ENCODE peak calls at places on chromosomes 16 and 17, in six cellular contexts. F is transverse colon, Z is IMR-90, L is psoas muscle, X is tibial artery, B is cardiac muscle cell. Q is an unnamed sample.

GRCh38 chr17:73720187-73720834 is 76.1 kb upstream of the SDK2 start:
- DNase-seq in F (no peak), Z (no peak), L (no peak), X (no peak), B (no peak), Q (no peak)

GRCh38 chr16:47136101-47136820 is 7.5 kb downstream of the NETO2 start:
- DNase-seq in F (no peak), Z (peak; percentile 45), L (no peak), X (no peak), B (peak; percentile 54), Q (no peak)

GRCh38 chr17:69597898-69598692 is 183.6 kb downstream of the MAP2K6 start:
- DNase-seq in F (no peak), Z (peak; percentile 85), L (no peak), X (no peak), B (peak; percentile 17), Q (no peak)

GRCh38 chr16:80936410-80936809 is 70.3 kb downstream of the CMC2 start:
- DNase-seq in F (no peak), Z (peak; percentile 16), L (no peak), X (no peak), B (peak; percentile 78), Q (no peak)

GRCh38 chr17:39668141-39668924 is at the start of gene PNMT:
- DNase-seq in F (peak; percentile 81), Z (peak; percentile 39), L (peak; percentile 82), X (peak; percentile 67), B (peak; percentile 63), Q (peak; percentile 75)

GRCh38 chr16:76946879-76947278 is 244.1 kb upstream of the MON1B start:
- DNase-seq in F (no peak), Z (peak; percentile 79), L (no peak), X (no peak), B (peak; percentile 83), Q (no peak)

GRCh38 chr17:80180192-80180591 is 10.4 kb downstream of the CARD14 start:
- DNase-seq in F (no peak), Z (no peak), L (no peak), X (no peak), B (no peak), Q (no peak)

GRCh38 chr17:57284984-57285646 is 28.8 kb downstream of the MSI2 start:
- DNase-seq in F (peak; percentile 30), Z (no peak), L (no peak), X (no peak), B (no peak), Q (no peak)

GRCh38 chr17:69450131-69450530 is 35.6 kb downstream of the MAP2K6 start:
- DNase-seq in F (no peak), Z (no peak), L (no peak), X (no peak), B (no peak), Q (no peak)

GRCh38 chr17:31754239-31754945 is 104.7 kb downstream of the COPRS start:
- DNase-seq in F (no peak), Z (peak; percentile 99), L (no peak), X (no peak), B (peak; percentile 91), Q (no peak)

GRCh38 chr16:19095699-19096098 is 18.1 kb upstream of the ITPRIPL2 start:
- DNase-seq in F (no peak), Z (no peak), L (no peak), X (no peak), B (no peak), Q (no peak)

GRCh38 chr16:10080031-10080772 is 102.0 kb downstream of the GRIN2A start:
- DNase-seq in F (no peak), Z (no peak), L (peak; percentile 36), X (peak; percentile 60), B (peak; percentile 21), Q (peak; percentile 76)

GRCh38 chr16:62853887-62854286 is 817.6 kb upstream of the CDH8 start:
- DNase-seq in F (no peak), Z (no peak), L (no peak), X (no peak), B (no peak), Q (no peak)

GRCh38 chr17:79749156-79749815 is 18.5 kb downstream of the ENPP7 start:
- DNase-seq in F (no peak), Z (peak; percentile 73), L (no peak), X (no peak), B (peak; percentile 81), Q (no peak)

GRCh38 chr17:10226930-10227695 is 28.7 kb upstream of the GAS7 start:
- DNase-seq in F (peak; percentile 31), Z (peak; percentile 22), L (no peak), X (peak; percentile 41), B (peak; percentile 51), Q (peak; percentile 46)

GRCh38 chr17:42133461-42134041 is 10.9 kb downstream of the HSPB9 start:
- DNase-seq in F (peak; percentile 64), Z (no peak), L (no peak), X (no peak), B (no peak), Q (no peak)

GRCh38 chr17:37742762-37743611 is 1.9 kb downstream of the HNF1B start:
- DNase-seq in F (peak; percentile 31), Z (no peak), L (no peak), X (no peak), B (no peak), Q (no peak)

GRCh38 chr16:50588276-50588675 is 40.1 kb downstream of the NKD1 start:
- DNase-seq in F (no peak), Z (no peak), L (no peak), X (no peak), B (no peak), Q (no peak)

GRCh38 chr16:89519881-89520280 is 11.7 kb downstream of the SPG7 start:
- DNase-seq in F (no peak), Z (no peak), L (no peak), X (no peak), B (no peak), Q (no peak)

GRCh38 chr17:41475421-41475820 is 5.5 kb downstream of the KRT35 start:
- DNase-seq in F (no peak), Z (no peak), L (no peak), X (no peak), B (no peak), Q (no peak)

GRCh38 chr16:84321932-84322331 is 27.3 kb downstream of the WFDC1 start:
- DNase-seq in F (no peak), Z (no peak), L (no peak), X (no peak), B (no peak), Q (no peak)

DNA sequence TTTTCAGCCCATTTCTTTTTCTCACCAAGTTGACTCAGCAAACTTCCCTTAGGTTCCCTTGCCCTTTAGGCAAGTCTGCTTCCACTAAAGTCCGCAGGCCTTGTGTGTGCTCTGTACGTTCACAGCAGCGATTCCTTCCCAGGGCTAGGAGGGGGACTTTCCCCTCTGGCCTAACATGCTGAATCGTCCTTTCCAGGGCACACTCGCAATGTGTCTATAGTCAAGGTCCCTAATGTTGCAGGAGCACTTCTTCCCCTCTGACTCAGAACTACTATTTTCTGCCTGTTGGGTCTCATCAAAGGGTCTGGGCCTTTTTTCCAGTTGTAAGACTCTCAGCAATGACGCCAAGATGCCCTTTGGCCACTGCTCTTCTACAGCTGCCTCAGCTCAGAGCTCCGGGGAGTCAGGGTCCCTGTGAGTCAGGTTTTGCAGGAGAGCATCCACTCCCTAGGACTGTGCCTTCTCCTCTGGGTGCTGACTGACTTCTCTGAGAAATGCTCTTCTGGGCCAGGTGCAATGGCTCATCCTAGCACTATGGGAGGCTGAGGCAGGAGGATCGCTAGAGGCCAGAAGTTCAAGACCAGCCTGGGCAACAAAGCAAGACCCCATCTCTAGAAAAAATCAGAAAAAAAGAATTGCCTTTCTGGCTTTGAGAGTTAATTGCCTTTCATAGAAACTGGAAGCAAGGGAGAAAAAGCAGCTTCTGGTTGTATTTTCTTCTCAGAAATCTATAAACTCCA is 64.4 kb upstream of the TBX2 start:
- DNase-seq in F (no peak), Z (peak; percentile 93), L (no peak), X (peak; percentile 13), B (peak; percentile 34), Q (no peak)
- H3K27ac ChIP-seq in F (no peak overlapping the region), Z (peak overlapping the region; percentile 60), L (no peak overlapping the region), X (peak overlapping the region; percentile 38), B (no peak overlapping the region), Q (no peak overlapping the region)

DNA sequence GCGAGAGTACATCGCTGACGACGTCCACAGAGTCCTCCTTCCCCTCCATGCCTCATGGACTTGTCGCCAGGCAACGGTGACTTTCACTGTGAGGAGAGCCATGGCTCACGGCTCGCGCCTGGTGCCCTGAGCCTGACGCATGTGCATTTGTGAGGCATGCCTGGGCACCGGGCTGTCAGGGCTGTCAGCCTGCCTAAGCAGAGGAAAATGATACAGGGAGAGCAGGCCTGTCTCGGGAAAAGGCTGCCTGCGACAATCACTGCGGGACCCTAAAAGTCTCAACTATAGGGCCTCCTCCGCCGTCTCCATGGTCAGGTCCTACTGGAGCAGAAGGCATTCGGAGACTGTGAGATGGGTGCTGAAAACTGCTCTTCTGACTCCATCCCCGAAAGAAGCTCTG is 135.5 kb upstream of the WSB1 start:
- DNase-seq in F (no peak), Z (no peak), L (no peak), X (no peak), B (no peak), Q (no peak)
- H3K9me3 ChIP-seq in F (peaks cover 3% of the 10 kb centered on the region), Z (no peaks in the 10 kb centered on the region), L (peaks cover 9% of the 10 kb centered on the region), X (no peaks in the 10 kb centered on the region), B (no peaks in the 10 kb centered on the region), Q (no peaks in the 10 kb centered on the region)

GRCh38 chr17:58570758-58571157 is 56.3 kb upstream of the MTMR4 start:
- DNase-seq in F (no peak), Z (no peak), L (no peak), X (no peak), B (no peak), Q (no peak)
- H3K27ac ChIP-seq in F (no peak overlapping the region), Z (no peak overlapping the region), L (no peak overlapping the region), X (no peak overlapping the region), B (no peak overlapping the region), Q (no peak overlapping the region)

DNA sequence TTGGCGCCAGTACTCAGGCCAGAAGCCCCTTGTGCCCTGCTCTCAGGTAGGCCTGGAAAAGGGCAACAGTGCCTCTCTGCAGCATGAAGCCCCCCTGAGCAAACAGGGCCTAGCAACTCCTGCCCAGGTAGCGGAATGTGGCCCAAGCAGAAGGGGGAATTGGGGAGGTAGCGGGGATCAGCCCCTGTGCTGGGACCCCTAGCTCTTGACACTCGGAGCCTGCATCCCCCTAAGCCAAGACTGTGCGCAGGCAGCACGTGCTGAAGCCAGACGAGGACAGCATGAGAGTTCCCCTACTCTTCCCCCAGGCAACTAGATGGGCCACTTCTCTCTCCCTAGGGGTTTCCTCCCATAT is 823 bp upstream of the CD2BP2 start:
- DNase-seq in F (no peak), Z (no peak), L (no peak), X (no peak), B (no peak), Q (no peak)
- H3K9me3 ChIP-seq in F (no peaks in the 10 kb centered on the region), Z (no peaks in the 10 kb centered on the region), L (no peaks in the 10 kb centered on the region), X (no peaks in the 10 kb centered on the region), B (no peaks in the 10 kb centered on the region), Q (no peaks in the 10 kb centered on the region)